ENCODE peak calls at places on chromosomes 1 and 21, in four cellular contexts. X is cardiac muscle cell, I is K562, P is tibial artery. D is an unnamed sample.

GRCh38 chr21:32329776-32330175 is 31.1 kb downstream of the MRAP start:
- DNase-seq in X (no peak), I (no peak), P (no peak), D (no peak)

GRCh38 chr1:232291258-232291657 is 338.7 kb downstream of the SIPA1L2 start:
- DNase-seq in P (peak), I (no peak), X (no peak), D (no peak)

GRCh38 chr1:199522936-199523335 is 504.6 kb upstream of the NR5A2 start:
- DNase-seq in X (no peak), P (no peak), I (no peak), D (no peak)

GRCh38 chr1:28039341-28039740 is 49.1 kb downstream of the EYA3 start:
- DNase-seq in I (no peak), X (no peak), P (no peak), D (no peak)

GRCh38 chr1:44239337-44239960 is 26.2 kb downstream of the DMAP1 start:
- DNase-seq in P (no peak), X (peak), I (peak), D (peak)

GRCh38 chr1:109307363-109308021 is 681 bp upstream of the MYBPHL start:
- DNase-seq in I (no peak), X (peak), P (no peak), D (peak)

GRCh38 chr1:151142411-151143056 is 3.9 kb downstream of the SEMA6C start:
- DNase-seq in I (no peak), P (no peak), X (no peak), D (peak)

GRCh38 chr1:111778066-111778465 is 22.4 kb downstream of the DDX20 start:
- DNase-seq in I (no peak), X (no peak), P (no peak), D (no peak)

GRCh38 chr1:59410457-59410856 is 113.6 kb downstream of the FGGY start:
- DNase-seq in I (no peak), P (no peak), X (no peak), D (no peak)

GRCh38 chr1:118902299-118903270 is 85.6 kb downstream of the TBX15 start:
- DNase-seq in X (no peak), P (no peak), I (no peak), D (no peak)

GRCh38 chr21:28936721-28937120 is 56.0 kb downstream of the LTN1 start:
- DNase-seq in I (no peak), P (no peak), X (no peak), D (peak)

GRCh38 chr1:30106125-30106524 is 617.3 kb downstream of the MATN1 start:
- DNase-seq in P (no peak), X (peak), I (peak), D (peak)

GRCh38 chr1:87786218-87786617 is 457.5 kb downstream of the LMO4 start:
- DNase-seq in P (no peak), X (no peak), I (no peak), D (no peak)

GRCh38 chr1:223887724-223888428 is 42.1 kb upstream of the TP53BP2 start:
- DNase-seq in I (no peak), P (peak), X (peak), D (no peak)
- H3K27ac ChIP-seq in I (no peak), P (peak), X (peak), D (no peak)

GRCh38 chr1:14972107-14972506 is 181.4 kb upstream of the TMEM51 start:
- DNase-seq in I (no peak), X (no peak), P (no peak), D (no peak)

GRCh38 chr1:14969006-14969405 is 184.5 kb upstream of the TMEM51 start:
- DNase-seq in X (no peak), P (no peak), I (no peak), D (peak)

GRCh38 chr1:14970799-14971141 is 182.8 kb upstream of the TMEM51 start:
- DNase-seq in X (no peak), I (no peak), P (no peak), D (no peak)

GRCh38 chr1:14970115-14970798 is 183.3 kb upstream of the TMEM51 start:
- DNase-seq in P (peak), I (peak), X (no peak), D (peak)

GRCh38 chr1:14971201-14971600 is 182.3 kb upstream of the TMEM51 start:
- DNase-seq in X (no peak), P (no peak), I (no peak), D (no peak)
- H3K4me3 ChIP-seq in X (no peak), P (peak), I (no peak), D (no peak)

GRCh38 chr21:34743831-34744230 is 75.0 kb downstream of the CLIC6 start:
- DNase-seq in X (no peak), P (peak), I (no peak), D (no peak)
- H3K27ac ChIP-seq in X (no peak), P (no peak), I (no peak), D (no peak)

GRCh38 chr1:1303736-1304135 is 4.0 kb downstream of the ACAP3 start:
- DNase-seq in X (no peak), I (no peak), P (no peak), D (no peak)

GRCh38 chr1:1306070-1306660 is 1.6 kb downstream of the ACAP3 start:
- DNase-seq in I (no peak), X (no peak), P (no peak), D (no peak)

GRCh38 chr1:1304331-1305299 is 3.1 kb downstream of the ACAP3 start:
- DNase-seq in I (peak), P (peak), X (peak), D (peak)

GRCh38 chr1:1306661-1307260 is 969 bp downstream of the ACAP3 start:
- DNase-seq in P (no peak), I (no peak), X (no peak), D (no peak)

GRCh38 chr1:1305300-1306069 is 2.2 kb downstream of the ACAP3 start:
- DNase-seq in X (no peak), P (peak), I (peak), D (peak)
- H3K4me3 ChIP-seq in X (no peak), P (peak), I (peak), D (no peak)

GRCh38 chr1:221098462-221099406 is 219.5 kb downstream of the HLX start:
- DNase-seq in X (no peak), P (no peak), I (no peak), D (no peak)
- H3K27ac ChIP-seq in X (no peak), P (no peak), I (no peak), D (no peak)

GRCh38 chr1:212567676-212568075 is 40.9 kb upstream of the ATF3 start:
- DNase-seq in I (no peak), X (no peak), P (no peak), D (no peak)
- H3K4me3 ChIP-seq in I (no peak), X (no peak), P (no peak), D (no peak)